ENCODE peak calls at places on chromosome 19, in five cellular contexts. B is foreskin fibroblast, U is A549, J is heart right ventricle, E is neural progenitor cell. T is an unnamed sample.

GRCh38 chr19:53057904-53058579 is 13.5 kb downstream of the ERVV-2 start:
- DNase-seq in U (no peak), J (peak), E (peak), B (peak), T (peak)

GRCh38 chr19:44625531-44626066 is 12.2 kb downstream of the IGSF23 start:
- DNase-seq in U (no peak), B (no peak), J (no peak), E (no peak), T (no peak)

GRCh38 chr19:18023596-18024212 is 15.7 kb downstream of the ARRDC2 start:
- DNase-seq in E (no peak), U (no peak), J (peak), B (no peak), T (peak)

GRCh38 chr19:46718157-46718933 is 1.4 kb upstream of the PRKD2 start:
- DNase-seq in B (no peak), E (peak), U (peak), J (no peak), T (no peak)

GRCh38 chr19:55866521-55866920 is 30.2 kb downstream of the NLRP4 start:
- DNase-seq in B (no peak), U (no peak), J (no peak), E (no peak), T (no peak)

GRCh38 chr19:44820648-44821609 is 12.0 kb downstream of the BCAM start:
- DNase-seq in J (peak), B (no peak), U (no peak), E (no peak), T (no peak)

GRCh38 chr19:55084416-55084815 is 8.7 kb downstream of the EPS8L1 start:
- DNase-seq in J (no peak), B (no peak), U (no peak), E (no peak), T (no peak)

GRCh38 chr19:33638167-33639033 is 16.6 kb downstream of the CHST8 start:
- DNase-seq in E (no peak), J (no peak), U (no peak), B (no peak), T (no peak)

GRCh38 chr19:28333909-28334308 is 879.0 kb downstream of the UQCRFS1 start:
- DNase-seq in J (no peak), U (no peak), E (no peak), B (no peak), T (no peak)

GRCh38 chr19:10271543-10272086 is 695 bp downstream of the ICAM1 start:
- DNase-seq in J (no peak), B (no peak), E (no peak), U (no peak), T (no peak)

GRCh38 chr19:55671054-55671378 is 4.0 kb upstream of the EPN1 start:
- DNase-seq in J (no peak), E (no peak), U (no peak), B (no peak), T (no peak)

GRCh38 chr19:47247308-47247990 is 8.9 kb upstream of the CCDC9 start:
- DNase-seq in E (peak), B (no peak), U (peak), J (peak), T (peak)

GRCh38 chr19:33641956-33642498 is 20.3 kb downstream of the CHST8 start:
- DNase-seq in J (no peak), B (no peak), U (no peak), E (no peak), T (no peak)

GRCh38 chr19:50461066-50461875 is 15.0 kb upstream of the EMC10 start:
- DNase-seq in B (peak), E (peak), J (peak), U (peak), T (peak)

GRCh38 chr19:53786744-53787143 is 37.4 kb downstream of the NLRP12 start:
- DNase-seq in U (no peak), B (no peak), J (no peak), E (no peak), T (no peak)

GRCh38 chr19:14000691-14001365 is 5.3 kb downstream of the RFX1 start:
- DNase-seq in E (no peak), U (no peak), B (no peak), J (no peak), T (no peak)

GRCh38 chr19:10812902-10813404 is 23.1 kb downstream of the TMED1 start:
- DNase-seq in B (peak), E (no peak), U (peak), J (no peak), T (peak)

GRCh38 chr19:29844891-29845575 is 33.2 kb downstream of the CCNE1 start:
- DNase-seq in J (peak), B (peak), E (peak), U (peak), T (peak)

GRCh38 chr19:46656541-46656940 is 4.4 kb downstream of the DACT3 start:
- DNase-seq in J (no peak), E (no peak), U (no peak), B (no peak), T (no peak)

GRCh38 chr19:32861596-32861995 is 8.0 kb downstream of the SLC7A9 start:
- DNase-seq in E (no peak), B (no peak), U (no peak), J (no peak), T (no peak)

GRCh38 chr19:54660967-54661366 is 1.8 kb upstream of the LILRB4 start:
- DNase-seq in J (no peak), U (no peak), B (no peak), E (no peak), T (no peak)

GRCh38 chr19:34350161-34350561 is 14.8 kb upstream of the GPI start:
- DNase-seq in J (no peak), E (no peak), U (no peak), B (peak), T (no peak)

GRCh38 chr19:55197531-55197930 is 11.8 kb downstream of the PTPRH start:
- DNase-seq in U (peak), B (no peak), E (peak), J (no peak), T (no peak)

GRCh38 chr19:34501339-34502320 is 20.1 kb downstream of the WTIP start:
- DNase-seq in B (peak), E (peak), J (peak), U (peak), T (peak)

GRCh38 chr19:30464162-30464561 is 92.0 kb downstream of the ZNF536 start:
- DNase-seq in U (no peak), J (no peak), B (no peak), E (no peak), T (no peak)

GRCh38 chr19:47447470-47448359 is 24.0 kb downstream of the SLC8A2 start:
- DNase-seq in U (peak), J (peak), B (peak), E (peak), T (peak)

GRCh38 chr19:17402982-17403855 is 2.2 kb downstream of the BST2 start:
- DNase-seq in E (peak), U (peak), B (no peak), J (peak), T (no peak)

GRCh38 chr19:32498641-32499200 is 82.3 kb upstream of the PDCD5 start:
- DNase-seq in J (no peak), B (no peak), E (no peak), U (no peak), T (no peak)

GRCh38 chr19:35549174-35549788 is 3.9 kb downstream of the TMEM147 start:
- DNase-seq in E (peak), B (peak), J (no peak), U (peak), T (peak)

GRCh38 chr19:913080-913748 is at the start of gene R3HDM4:
- DNase-seq in U (peak), J (peak), B (peak), E (peak), T (peak)

GRCh38 chr19:28960986-28961705 is 251.8 kb downstream of the UQCRFS1 start:
- DNase-seq in B (peak), E (no peak), J (no peak), U (no peak), T (no peak)

GRCh38 chr19:489418-490196 is 6.7 kb upstream of the MADCAM1 start:
- DNase-seq in B (no peak), U (no peak), E (peak), J (no peak), T (peak)

GRCh38 chr19:43624933-43625332 is 5.5 kb upstream of the ZNF428 start:
- DNase-seq in U (peak), B (no peak), J (peak), E (peak), T (peak)

GRCh38 chr19:12872941-12873890 is 8.0 kb downstream of the DNASE2 start:
- DNase-seq in U (peak), B (no peak), J (no peak), E (peak), T (peak)

GRCh38 chr19:13476071-13476470 is 30.2 kb downstream of the CACNA1A start:
- DNase-seq in E (no peak), U (no peak), B (no peak), J (no peak), T (no peak)

GRCh38 chr19:53958168-53958571 is 4.6 kb upstream of the CACNG8 start:
- DNase-seq in B (no peak), U (no peak), J (no peak), E (peak), T (no peak)

GRCh38 chr19:10338940-10339339 is 484 bp downstream of the ICAM3 start:
- DNase-seq in U (no peak), J (no peak), B (no peak), E (no peak), T (no peak)

GRCh38 chr19:45547965-45548609 is 36.5 kb downstream of the OPA3 start:
- DNase-seq in E (no peak), J (no peak), B (peak), U (peak), T (peak)

GRCh38 chr19:5132698-5133651 is 164.1 kb downstream of the KDM4B start:
- DNase-seq in U (no peak), J (no peak), E (no peak), B (no peak), T (no peak)

GRCh38 chr19:5131031-5131865 is 162.3 kb downstream of the KDM4B start:
- DNase-seq in U (no peak), E (no peak), J (no peak), B (no peak), T (no peak)

GRCh38 chr19:5133986-5134595 is 165.2 kb downstream of the KDM4B start:
- DNase-seq in E (no peak), U (no peak), B (no peak), J (no peak), T (no peak)

GRCh38 chr19:5130371-5131030 is 161.6 kb downstream of the KDM4B start:
- DNase-seq in B (no peak), E (no peak), J (no peak), U (no peak), T (no peak)

DNA sequence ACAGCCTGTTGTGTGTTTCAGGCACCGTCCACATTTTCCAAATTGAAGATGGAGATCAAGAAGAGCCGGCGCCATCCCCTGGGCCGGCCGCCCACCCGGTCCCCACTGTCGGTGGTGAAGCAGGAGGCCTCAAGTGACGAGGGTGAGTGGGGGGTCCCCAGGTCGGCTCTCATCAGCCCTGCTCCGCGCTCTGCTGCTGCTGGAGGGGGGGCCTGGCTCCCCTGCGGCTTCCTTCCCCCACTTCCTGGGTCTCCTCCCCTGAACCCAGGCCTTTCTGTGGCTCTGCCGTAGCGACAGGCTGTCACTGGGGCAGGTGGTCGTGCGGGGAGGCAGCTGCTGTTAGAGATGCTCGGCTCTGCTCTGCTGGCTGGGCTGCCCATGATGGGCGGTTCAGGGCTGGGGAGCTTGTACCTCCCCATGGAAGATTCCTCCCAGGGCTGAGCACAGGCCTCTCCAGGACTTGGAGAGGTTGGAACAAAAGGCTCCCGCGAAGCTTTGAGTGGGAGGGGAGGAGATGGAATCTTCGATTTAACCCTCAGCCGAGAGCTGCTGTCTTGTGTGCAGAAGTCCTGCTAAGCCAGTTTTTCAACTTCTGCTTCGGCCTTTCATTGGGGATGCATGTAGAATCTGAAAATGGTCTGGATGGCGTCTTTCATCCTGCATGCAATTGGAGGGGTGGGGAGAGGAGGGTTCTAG is 163.1 kb downstream of the KDM4B start:
- DNase-seq in B (no peak), J (no peak), U (no peak), E (peak), T (no peak)
- H3K4me3 ChIP-seq in B (no peak), J (no peak), U (no peak), E (no peak), T (no peak)

GRCh38 chr19:39497850-39498261 is 891 bp upstream of the DLL3 start:
- DNase-seq in E (peak), B (no peak), U (peak), J (peak), T (peak)
- TF ChIP-seq CTCF in E (peak), B (peak), U (peak), J (peak), T (peak)

GRCh38 chr19:16073481-16073880 is 2.8 kb upstream of the TPM4 start:
- DNase-seq in J (no peak), U (no peak), B (no peak), E (no peak), T (no peak)

GRCh38 chr19:16069813-16070365 is 6.4 kb upstream of the TPM4 start:
- DNase-seq in U (no peak), E (no peak), J (no peak), B (no peak), T (no peak)

GRCh38 chr19:16068696-16069259 is 7.5 kb upstream of the TPM4 start:
- DNase-seq in J (no peak), U (no peak), E (no peak), B (no peak), T (no peak)

GRCh38 chr19:16071072-16071691 is 5.1 kb upstream of the TPM4 start:
- DNase-seq in J (no peak), U (no peak), B (no peak), E (no peak), T (no peak)

GRCh38 chr19:16070366-16070990 is 5.8 kb upstream of the TPM4 start:
- DNase-seq in J (peak), E (no peak), B (no peak), U (peak), T (no peak)
- H3K4me3 ChIP-seq in J (no peak), E (no peak), B (no peak), U (no peak), T (no peak)

GRCh38 chr19:49151339-49152217 is 3.6 kb downstream of the HRC start:
- DNase-seq in E (peak), J (peak), U (peak), B (peak), T (no peak)
- TF ChIP-seq CTCF in E (no peak), J (no peak), U (no peak), B (no peak), T (no peak)

GRCh38 chr19:36973844-36974195 is 57.7 kb downstream of the ZNF568 start:
- DNase-seq in E (no peak), J (no peak), B (no peak), U (no peak), T (no peak)
- H3K4me3 ChIP-seq in E (no peak), J (peak), B (peak), U (no peak), T (peak)

GRCh38 chr19:2027361-2027760 is 11.8 kb upstream of the BTBD2 start:
- DNase-seq in E (no peak), J (no peak), B (peak), U (no peak), T (peak)
- TF ChIP-seq CTCF in E (no peak), J (no peak), B (no peak), U (no peak), T (no peak)

DNA sequence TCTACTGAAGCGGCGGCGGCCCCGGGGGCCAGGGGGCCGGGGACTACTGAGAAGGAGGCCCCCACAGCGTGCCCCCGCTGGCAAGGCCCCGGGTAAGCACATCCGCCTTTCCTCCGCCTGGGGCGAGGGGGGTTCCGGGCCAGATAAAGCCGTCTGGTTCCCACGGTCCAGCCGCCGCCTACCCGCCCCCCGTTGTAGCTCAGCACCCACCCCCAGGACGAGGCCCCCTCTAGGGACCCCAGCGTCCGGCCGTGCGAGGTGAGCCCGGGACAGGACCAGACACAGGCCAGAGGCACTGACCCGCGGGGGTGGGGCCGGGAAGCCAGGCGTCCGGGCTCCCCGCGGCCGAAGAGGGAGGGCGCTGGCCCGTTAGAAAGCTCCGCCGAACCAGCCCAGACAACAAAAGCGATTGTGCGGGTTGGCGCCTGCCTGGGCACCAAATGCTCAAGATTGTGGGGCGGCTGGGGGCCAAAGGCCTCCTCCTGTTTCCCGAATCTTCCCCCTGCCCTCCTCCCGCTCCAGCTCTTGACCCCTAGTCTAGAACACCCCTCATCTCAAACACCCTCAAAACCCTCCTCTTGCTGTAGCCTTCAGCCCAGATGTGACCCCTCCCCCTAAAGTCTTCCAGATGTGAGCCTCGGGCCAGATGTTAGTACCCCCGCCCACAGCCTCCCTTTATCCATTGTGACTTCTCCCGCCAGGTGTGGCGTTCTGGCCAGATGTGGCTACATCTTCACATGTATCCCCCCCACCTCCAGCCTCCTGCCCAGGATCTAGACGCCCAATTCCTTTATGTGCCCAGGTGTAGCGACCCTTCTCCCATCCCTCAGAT is 867 bp upstream of the LTBP4 start:
- DNase-seq in J (peak), B (no peak), E (peak), U (no peak), T (no peak)
- H3K4me3 ChIP-seq in J (peak), B (no peak), E (peak), U (no peak), T (no peak)

GRCh38 chr19:3708207-3708931 is at the start of gene TJP3:
- DNase-seq in U (no peak), B (no peak), J (peak), E (no peak), T (no peak)

GRCh38 chr19:3710265-3710812 is 2.2 kb downstream of the TJP3 start:
- DNase-seq in E (no peak), B (peak), U (peak), J (peak), T (peak)

GRCh38 chr19:3712663-3713531 is 4.7 kb downstream of the TJP3 start:
- DNase-seq in B (no peak), E (no peak), J (no peak), U (peak), T (no peak)

DNA sequence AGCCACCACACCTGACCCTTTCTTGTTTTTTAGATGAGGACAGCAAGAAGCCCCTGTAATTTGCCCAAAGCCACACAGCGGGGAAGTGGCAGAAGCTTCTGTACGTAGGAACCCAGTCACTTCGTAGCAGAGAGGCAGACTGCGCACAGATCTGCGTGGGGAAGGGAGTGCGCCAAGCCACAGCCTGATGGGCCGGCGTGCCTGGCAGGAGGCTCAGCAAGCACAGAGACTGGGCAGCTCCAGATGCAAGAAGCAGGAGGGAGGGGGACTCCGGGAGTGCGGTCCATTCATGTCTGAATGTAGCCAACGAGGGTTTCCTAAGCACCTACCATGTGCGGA is 347 bp upstream of the TJP3 start:
- DNase-seq in E (no peak), U (no peak), J (no peak), B (no peak), T (no peak)
- TF ChIP-seq CTCF in E (no peak), U (no peak), J (no peak), B (no peak), T (no peak)